ENCODE peak calls at places on chromosomes 4 and X, in five cellular contexts. R is posterior cingulate gyrus, E is HCT116, M is bronchial epithelial cell, B is GM23338. I is an unnamed sample.

GRCh38 chr4:126172126-126172525 is 857.4 kb downstream of the FAT4 start:
- DNase-seq in R (no peak), E (no peak), M (peak; percentile 38), B (no peak), I (no peak)

GRCh38 chrX:71366674-71367256 is 608 bp downstream of the TAF1 start:
- DNase-seq in R (no peak), E (no peak), M (peak; percentile 1), B (peak; percentile 14), I (no peak)

GRCh38 chr4:57607616-57608150 is 497.5 kb upstream of the IGFBP7 start:
- DNase-seq in R (no peak), E (no peak), M (peak; percentile 3), B (peak; percentile 45), I (no peak)

GRCh38 chr4:40419231-40419912 is 84.2 kb downstream of the CHRNA9 start:
- DNase-seq in R (no peak), E (no peak), M (no peak), B (no peak), I (no peak)

GRCh38 chrX:8748855-8749254 is 16.9 kb upstream of the ANOS1 start:
- DNase-seq in R (no peak), E (no peak), M (peak; percentile 36), B (peak; percentile 59), I (no peak)

GRCh38 chr4:152255437-152255836 is 280.5 kb downstream of the FBXW7 start:
- DNase-seq in R (no peak), E (peak; percentile 48), M (peak; percentile 77), B (no peak), I (peak; percentile 46)

GRCh38 chr4:76802546-76803021 is 95.4 kb downstream of the SOWAHB start:
- DNase-seq in R (no peak), E (no peak), M (no peak), B (peak; percentile 60), I (no peak)

GRCh38 chr4:1047976-1048780 is 36.8 kb downstream of the FGFRL1 start:
- DNase-seq in R (no peak), E (no peak), M (no peak), B (peak; percentile 9), I (no peak)

GRCh38 chr4:76984788-76985211 is 35.2 kb downstream of the SEPTIN11 start:
- DNase-seq in R (no peak), E (no peak), M (peak; percentile 80), B (no peak), I (no peak)

GRCh38 chrX:13376857-13377441 is 57.1 kb upstream of the ATXN3L start:
- DNase-seq in R (no peak), E (no peak), M (peak; percentile 58), B (no peak), I (peak; percentile 4)

GRCh38 chr4:1126506-1126905 is 13.1 kb upstream of the RNF212 start:
- DNase-seq in R (no peak), E (no peak), M (no peak), B (no peak), I (no peak)

GRCh38 chrX:86295293-86295692 is 147.0 kb downstream of the DACH2 start:
- DNase-seq in R (no peak), E (no peak), M (no peak), B (peak; percentile 11), I (no peak)

GRCh38 chr4:32010221-32010620 is 1290.1 kb downstream of the PCDH7 start:
- DNase-seq in R (no peak), E (no peak), M (peak; percentile 19), B (no peak), I (no peak)